ENCODE peak calls at places on chromosome 1, in four cellular contexts. N is GM20000, A is A549, P is progenitor cell of endocrine pancreas. O is an unnamed sample.

GRCh38 chr1:10796029-10796944 is at the start of gene CASZ1:
- DNase-seq in N (peak), A (peak), P (peak), O (no peak)

GRCh38 chr1:89843279-89844121 is 22.7 kb downstream of the LRRC8D start:
- DNase-seq in N (peak), A (peak), P (peak), O (peak)

GRCh38 chr1:44947060-44947773 is 39.2 kb downstream of the EIF2B3 start:
- DNase-seq in N (no peak), A (no peak), P (no peak), O (no peak)

GRCh38 chr1:2555634-2556276 is 416 bp upstream of the TNFRSF14 start:
- DNase-seq in N (peak), A (no peak), P (no peak), O (peak)

GRCh38 chr1:171267391-171267790 is 19.1 kb downstream of the FMO1 start:
- DNase-seq in N (no peak), A (no peak), P (no peak), O (no peak)

GRCh38 chr1:214327519-214327918 is 46.6 kb downstream of the SMYD2 start:
- DNase-seq in N (no peak), A (no peak), P (no peak), O (no peak)

GRCh38 chr1:162951553-162952315 is 90.8 kb upstream of the CCDC190 start:
- DNase-seq in N (peak), A (no peak), P (no peak), O (no peak)

GRCh38 chr1:176469450-176469985 is 6.5 kb downstream of the PAPPA2 start:
- DNase-seq in N (no peak), A (no peak), P (no peak), O (no peak)

GRCh38 chr1:183873642-183874041 is 68.7 kb downstream of the RGL1 start:
- DNase-seq in N (peak), A (no peak), P (no peak), O (no peak)

GRCh38 chr1:27525296-27526271 is 35.6 kb upstream of the WASF2 start:
- DNase-seq in N (peak), A (no peak), P (no peak), O (peak)

GRCh38 chr1:166972193-166972592 is 3.1 kb downstream of the ILDR2 start:
- DNase-seq in N (no peak), A (no peak), P (no peak), O (no peak)

GRCh38 chr1:16167331-16168143 is 11.7 kb upstream of the EPHA2 start:
- DNase-seq in N (peak), A (no peak), P (peak), O (no peak)

GRCh38 chr1:201740086-201740541 is 88.8 kb upstream of the IPO9 start:
- DNase-seq in N (no peak), A (no peak), P (peak), O (no peak)

GRCh38 chr1:79679916-79680315 is 673.4 kb upstream of the ADGRL4 start:
- DNase-seq in N (no peak), A (no peak), P (no peak), O (no peak)

GRCh38 chr1:173478099-173478555 is 992 bp downstream of the PRDX6 start:
- DNase-seq in N (peak), A (peak), P (no peak), O (no peak)

GRCh38 chr1:207181838-207182237 is 77.8 kb downstream of the C4BPA start:
- DNase-seq in N (no peak), A (no peak), P (no peak), O (no peak)
- TF ChIP-seq CTCF in N (no peak), A (peak), P (no peak), O (peak)

GRCh38 chr1:153727463-153728304 is at the start of gene INTS3:
- DNase-seq in N (peak), A (peak), P (peak), O (peak)
- TF ChIP-seq CTCF in N (no peak), A (no peak), P (peak), O (no peak)

DNA sequence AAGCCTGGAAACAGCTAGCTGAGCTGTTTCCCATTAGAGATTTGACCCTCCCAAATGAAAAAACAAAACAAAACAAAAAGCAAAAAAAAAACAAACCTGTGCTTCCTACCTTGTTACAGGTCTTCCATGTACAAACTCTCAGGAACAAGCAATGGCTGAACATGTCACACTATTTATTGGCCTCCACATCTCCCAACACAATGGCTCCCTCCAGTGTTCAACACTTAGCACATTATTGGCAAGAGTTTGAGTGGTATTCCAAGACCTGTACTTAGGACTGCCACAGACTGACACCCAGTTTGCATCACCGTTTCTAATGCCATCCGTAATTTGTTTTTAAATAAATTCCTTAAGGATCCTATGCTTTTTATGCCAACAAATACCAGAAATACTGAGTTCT is 195.0 kb upstream of the OLFM3 start:
- DNase-seq in N (peak), A (no peak), P (no peak), O (no peak)
- TF ChIP-seq CTCF in N (no peak), A (no peak), P (peak), O (no peak)

GRCh38 chr1:36217667-36218066 is 6.6 kb upstream of the THRAP3 start:
- DNase-seq in N (no peak), A (no peak), P (no peak), O (no peak)
- TF ChIP-seq CTCF in N (no peak), A (peak), P (peak), O (no peak)

GRCh38 chr1:7516341-7516740 is 254.8 kb upstream of the VAMP3 start:
- DNase-seq in N (no peak), A (no peak), P (no peak), O (no peak)
- TF ChIP-seq CTCF in N (no peak), A (no peak), P (no peak), O (no peak)

GRCh38 chr1:200040516-200041138 is 13.1 kb downstream of the NR5A2 start:
- DNase-seq in N (peak), A (no peak), P (no peak), O (no peak)
- TF ChIP-seq CTCF in N (no peak), A (no peak), P (no peak), O (no peak)

DNA sequence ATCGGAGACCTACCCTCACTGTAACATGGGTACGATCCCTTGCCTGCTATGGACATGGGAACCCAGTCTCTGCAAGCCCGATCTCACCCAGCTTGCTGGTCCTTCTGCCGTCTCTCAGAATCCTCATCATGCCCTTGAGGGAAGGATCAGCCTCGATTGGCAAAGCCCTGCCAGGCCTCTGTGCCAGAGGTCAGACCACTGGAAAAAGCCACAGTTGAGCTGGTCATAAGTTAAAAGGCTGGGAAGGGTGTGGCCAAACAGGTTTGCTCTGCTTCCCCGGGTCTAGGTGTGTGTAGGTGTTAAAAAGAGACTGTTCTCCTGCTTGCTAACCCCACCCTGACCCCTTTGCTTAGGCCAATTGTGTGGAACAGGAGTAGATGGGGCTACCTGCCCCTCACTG is 19.5 kb upstream of the PADI3 start:
- DNase-seq in N (no peak), A (no peak), P (no peak), O (no peak)
- TF ChIP-seq CTCF in N (no peak), A (no peak), P (no peak), O (no peak)

DNA sequence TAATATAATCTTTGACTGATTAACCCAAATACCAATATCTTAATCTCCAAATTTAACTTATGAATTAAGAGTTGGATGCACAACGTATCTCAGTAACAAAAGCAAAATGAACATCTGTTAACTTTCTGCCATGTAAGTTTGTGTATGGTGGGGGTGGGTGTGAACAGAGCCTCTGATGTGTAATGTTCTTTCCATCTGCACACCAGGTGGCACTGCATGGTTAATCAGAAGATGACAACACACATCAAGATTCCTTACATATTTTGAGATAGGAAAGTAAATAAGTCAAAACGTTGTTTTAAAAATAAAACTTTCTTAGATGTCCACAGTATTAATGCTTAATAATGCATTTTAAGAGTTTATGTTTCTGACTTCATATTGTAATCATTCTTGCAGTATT is 251.9 kb downstream of the DPYD start:
- DNase-seq in N (peak), A (peak), P (no peak), O (no peak)
- TF ChIP-seq CTCF in N (no peak), A (peak), P (no peak), O (no peak)

DNA sequence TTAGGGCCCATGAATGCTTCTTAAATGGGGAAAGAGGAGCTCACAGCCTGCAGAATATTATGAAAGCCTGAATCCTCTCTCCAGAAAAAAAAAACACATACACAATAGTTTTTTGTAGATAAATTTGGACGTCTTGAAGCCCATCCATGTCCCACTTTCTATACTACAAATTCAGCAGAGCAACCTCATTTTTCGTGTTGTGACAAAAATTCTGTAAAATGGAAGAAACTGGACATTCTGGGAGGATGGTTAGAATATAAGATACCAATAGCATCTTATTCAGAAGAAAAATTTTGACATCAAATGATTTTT is 102.1 kb downstream of the ZNF281 start:
- DNase-seq in N (no peak), A (no peak), P (no peak), O (no peak)
- TF ChIP-seq CTCF in N (no peak), A (peak), P (no peak), O (peak)